ENCODE peak calls at places on chromosomes 13 and 19, in nine cellular contexts. I is NCI-H446 treated with DMSO at 0.1 percent for 48 hours; G is pulmonary artery endothelial cell; Z is naive B cell; M is stimulated activated naive CD8-positive, alpha-beta T cell treated with anti-CD3 and anti-CD28 coated beads, Interleukin-15, Interleukin-2, amounts not matched to agents 100 U/mL and 50 U/mL, for 24 hours; U is heart left ventricle; A is COR-L47; F is psoas muscle; T is stimulated activated CD4-positive, alpha-beta T cell treated with anti-CD3 and anti-CD28 coated beads, Interleukin-1b, Interleukin-23, amount 100 ng/mL, for 24 hours. E is an unnamed sample.

GRCh38 chr19:5896365-5897076 is 7.1 kb downstream of the NDUFA11 start:
- DNase-seq in I (no peak), G (no peak), Z (no peak), M (no peak), U (no peak), A (no peak), F (no peak), T (no peak), E (no peak)

GRCh38 chr19:50430888-50431342 is 1.8 kb upstream of the MYBPC2 start:
- DNase-seq in I (no peak), G (no peak), Z (peak; percentile 74), M (no peak), U (no peak), A (no peak), F (no peak), T (no peak), E (no peak)

GRCh38 chr19:14432817-14433453 is at the start of gene PKN1:
- DNase-seq in I (no peak), G (no peak), Z (peak; percentile 67), M (peak; percentile 81), U (peak; percentile 84), A (peak; percentile 79), F (peak; percentile 71), T (no peak), E (peak; percentile 30)

GRCh38 chr13:73625562-73626339 is 508.5 kb downstream of the KLF12 start:
- DNase-seq in I (no peak), G (no peak), Z (no peak), M (no peak), U (no peak), A (no peak), F (no peak), T (no peak), E (no peak)

GRCh38 chr13:30301827-30302226 is 5.5 kb downstream of the KATNAL1 start:
- DNase-seq in I (no peak), G (no peak), Z (no peak), M (no peak), U (no peak), A (peak; percentile 15), F (no peak), T (no peak), E (no peak)

GRCh38 chr19:29371766-29372415 is 153.9 kb upstream of the VSTM2B start:
- DNase-seq in I (no peak), G (no peak), Z (no peak), M (no peak), U (no peak), A (no peak), F (no peak), T (no peak), E (no peak)

GRCh38 chr13:41931337-41931736 is 29.6 kb downstream of the VWA8 start:
- DNase-seq in I (no peak), G (no peak), Z (no peak), M (no peak), U (no peak), A (no peak), F (no peak), T (no peak), E (no peak)

GRCh38 chr19:57818378-57818777 is 3.7 kb upstream of the ZNF552 start:
- DNase-seq in I (no peak), G (no peak), Z (no peak), M (no peak), U (no peak), A (no peak), F (no peak), T (no peak), E (no peak)

GRCh38 chr13:79455331-79455730 is 25.6 kb upstream of the NDFIP2 start:
- DNase-seq in I (no peak), G (no peak), Z (no peak), M (no peak), U (no peak), A (no peak), F (no peak), T (no peak), E (no peak)

GRCh38 chr13:93254775-93255174 is 28.2 kb downstream of the GPC6 start:
- DNase-seq in I (peak; percentile 3), G (no peak), Z (no peak), M (no peak), U (no peak), A (no peak), F (no peak), T (no peak), E (no peak)

GRCh38 chr13:58804832-58805231 is 1173.3 kb downstream of the PCDH17 start:
- DNase-seq in I (no peak), G (no peak), Z (no peak), M (no peak), U (no peak), A (no peak), F (no peak), T (no peak), E (no peak)

GRCh38 chr19:49271080-49271753 is 53.8 kb downstream of the SLC6A16 start:
- DNase-seq in I (no peak), G (no peak), Z (no peak), M (no peak), U (no peak), A (no peak), F (no peak), T (no peak), E (no peak)

GRCh38 chr19:9565900-9566705 is 18.2 kb downstream of the ZNF121 start:
- DNase-seq in I (no peak), G (no peak), Z (no peak), M (no peak), U (no peak), A (peak; percentile 1), F (no peak), T (no peak), E (peak; percentile 7)

GRCh38 chr13:76968041-76968440 is 19.7 kb downstream of the ACOD1 start:
- DNase-seq in I (peak; percentile 48), G (no peak), Z (no peak), M (no peak), U (no peak), A (no peak), F (no peak), T (no peak), E (no peak)

GRCh38 chr19:7013678-7014077 is 7.6 kb downstream of the MBD3L2B start:
- DNase-seq in I (no peak), G (no peak), Z (no peak), M (no peak), U (no peak), A (no peak), F (no peak), T (no peak), E (no peak)

GRCh38 chr19:4197625-4198466 is 15.4 kb downstream of the ANKRD24 start:
- DNase-seq in I (no peak), G (no peak), Z (no peak), M (no peak), U (no peak), A (peak; percentile 10), F (no peak), T (no peak), E (no peak)

GRCh38 chr19:6811906-6812305 is 39.4 kb downstream of the VAV1 start:
- DNase-seq in I (peak; percentile 56), G (peak; percentile 30), Z (no peak), M (no peak), U (no peak), A (no peak), F (no peak), T (no peak), E (peak; percentile 46)

GRCh38 chr19:47776568-47776967 is 1.9 kb upstream of the SELENOW start:
- DNase-seq in I (no peak), G (peak; percentile 85), Z (no peak), M (no peak), U (no peak), A (peak; percentile 88), F (no peak), T (no peak), E (no peak)

GRCh38 chr13:28655566-28655965 is 3.4 kb upstream of the POMP start:
- DNase-seq in I (no peak), G (no peak), Z (no peak), M (no peak), U (no peak), A (no peak), F (no peak), T (no peak), E (no peak)

GRCh38 chr13:111269508-111269907 is 50.9 kb upstream of the TEX29 start:
- DNase-seq in I (no peak), G (no peak), Z (no peak), M (no peak), U (no peak), A (no peak), F (no peak), T (no peak), E (peak; percentile 37)

GRCh38 chr19:58575183-58576041 is 2.3 kb upstream of the MZF1 start:
- DNase-seq in I (no peak), G (peak; percentile 76), Z (peak; percentile 82), M (peak; percentile 86), U (peak; percentile 94), A (no peak), F (peak; percentile 91), T (peak; percentile 51), E (peak; percentile 93)

GRCh38 chr13:29482504-29482903 is 113.0 kb downstream of the SLC7A1 start:
- DNase-seq in I (no peak), G (no peak), Z (no peak), M (no peak), U (no peak), A (no peak), F (no peak), T (no peak), E (no peak)

GRCh38 chr19:6761053-6761676 is 6.1 kb downstream of the SH2D3A start:
- DNase-seq in I (no peak), G (no peak), Z (no peak), M (peak; percentile 40), U (peak; percentile 7), A (no peak), F (no peak), T (no peak), E (no peak)

GRCh38 chr13:108463365-108463764 is 166.0 kb upstream of the MYO16 start:
- DNase-seq in I (no peak), G (peak; percentile 54), Z (no peak), M (no peak), U (no peak), A (no peak), F (no peak), T (no peak), E (no peak)

GRCh38 chr13:30065181-30065580 is 214.8 kb upstream of the UBL3 start:
- DNase-seq in I (no peak), G (no peak), Z (no peak), M (no peak), U (no peak), A (no peak), F (no peak), T (no peak), E (no peak)

GRCh38 chr13:77859450-77859849 is 59.2 kb downstream of the EDNRB start:
- DNase-seq in I (no peak), G (no peak), Z (no peak), M (no peak), U (no peak), A (no peak), F (peak; percentile 20), T (no peak), E (no peak)

GRCh38 chr13:32001392-32001768 is 30.2 kb upstream of the FRY start:
- DNase-seq in I (no peak), G (no peak), Z (peak; percentile 2), M (no peak), U (no peak), A (peak; percentile 21), F (no peak), T (no peak), E (peak; percentile 32)

GRCh38 chr19:11699931-11700794 is 38.6 kb downstream of the ZNF823 start:
- DNase-seq in I (no peak), G (peak; percentile 3), Z (peak; percentile 10), M (peak; percentile 6), U (no peak), A (peak; percentile 20), F (no peak), T (no peak), E (peak; percentile 63)

GRCh38 chr13:50576156-50576555 is 267.3 kb downstream of the DLEU7 start:
- DNase-seq in I (no peak), G (no peak), Z (no peak), M (no peak), U (no peak), A (peak; percentile 97), F (no peak), T (no peak), E (no peak)

GRCh38 chr19:57665261-57665806 is 3.4 kb upstream of the ZSCAN4 start:
- DNase-seq in I (no peak), G (no peak), Z (no peak), M (no peak), U (no peak), A (no peak), F (no peak), T (no peak), E (no peak)

GRCh38 chr19:47891923-47892666 is 6.0 kb upstream of the SULT2A1 start:
- DNase-seq in I (no peak), G (peak; percentile 7), Z (no peak), M (no peak), U (no peak), A (no peak), F (no peak), T (no peak), E (no peak)